ENCODE peak calls at places on chromosomes 3 and 15, in seven cellular contexts. F is amniotic stem cell, E is AG04450, R is GM03348, J is HS-27A, U is ovary, S is GM12865. Z is an unnamed sample.

GRCh38 chr3:117052356-117052755 is 342.8 kb downstream of the TUSC7 start:
- DNase-seq in F (peak), E (peak), R (peak), J (no peak), U (no peak), S (no peak), Z (peak)

GRCh38 chr3:148146241-148146640 is 551.5 kb upstream of the AGTR1 start:
- DNase-seq in F (no peak), E (no peak), R (no peak), J (no peak), U (no peak), S (no peak), Z (no peak)

GRCh38 chr3:25895443-25895842 is 105.6 kb downstream of the OXSM start:
- DNase-seq in F (no peak), E (peak), R (peak), J (peak), U (no peak), S (no peak), Z (peak)

GRCh38 chr3:149085828-149086231 is 503 bp downstream of the HLTF start:
- DNase-seq in F (no peak), E (no peak), R (peak), J (no peak), U (no peak), S (peak), Z (no peak)

GRCh38 chr3:48595526-48596121 is 495 bp upstream of the COL7A1 start:
- DNase-seq in F (peak), E (peak), R (peak), J (peak), U (peak), S (no peak), Z (peak)

GRCh38 chr15:70049115-70049514 is 48.6 kb downstream of the TLE3 start:
- DNase-seq in F (no peak), E (no peak), R (no peak), J (no peak), U (peak), S (no peak), Z (no peak)

GRCh38 chr3:11784962-11785361 is 61.7 kb downstream of the TAMM41 start:
- DNase-seq in F (no peak), E (no peak), R (no peak), J (no peak), U (no peak), S (peak), Z (no peak)

GRCh38 chr15:28888302-28888894 is 2.6 kb downstream of the APBA2 start:
- DNase-seq in F (no peak), E (no peak), R (no peak), J (no peak), U (no peak), S (no peak), Z (no peak)

GRCh38 chr3:117920240-117920923 is 1114.3 kb downstream of the IGSF11 start:
- DNase-seq in F (no peak), E (no peak), R (no peak), J (no peak), U (no peak), S (no peak), Z (no peak)

GRCh38 chr3:156602424-156602823 is 47.5 kb upstream of the SSR3 start:
- DNase-seq in F (no peak), E (no peak), R (no peak), J (no peak), U (no peak), S (peak), Z (no peak)

GRCh38 chr3:147654827-147655226 is 245.7 kb downstream of the ZIC1 start:
- DNase-seq in F (no peak), E (no peak), R (peak), J (no peak), U (no peak), S (no peak), Z (no peak)

GRCh38 chr3:17938313-17938712 is 195.9 kb upstream of the TBC1D5 start:
- DNase-seq in F (no peak), E (no peak), R (no peak), J (no peak), U (no peak), S (no peak), Z (no peak)

GRCh38 chr3:128950223-128950938 is 43.5 kb downstream of the CFAP92 start:
- DNase-seq in F (no peak), E (no peak), R (peak), J (no peak), U (no peak), S (peak), Z (no peak)

GRCh38 chr3:116517308-116517707 is 72.0 kb upstream of the LSAMP start:
- DNase-seq in F (no peak), E (no peak), R (peak), J (no peak), U (no peak), S (peak), Z (no peak)

GRCh38 chr3:170410428-170411029 is 8.1 kb upstream of the CLDN11 start:
- DNase-seq in F (no peak), E (no peak), R (peak), J (no peak), U (no peak), S (peak), Z (no peak)

GRCh38 chr3:23665741-23666140 is 140.0 kb upstream of the UBE2E1 start:
- DNase-seq in F (no peak), E (no peak), R (no peak), J (no peak), U (no peak), S (no peak), Z (no peak)

GRCh38 chr3:196684548-196685407 is 27.3 kb downstream of the CEP19 start:
- DNase-seq in F (peak), E (peak), R (peak), J (peak), U (peak), S (peak), Z (no peak)

GRCh38 chr3:15332405-15333098 is at the start of gene SH3BP5:
- DNase-seq in F (peak), E (no peak), R (peak), J (no peak), U (peak), S (peak), Z (no peak)

GRCh38 chr3:74824366-74824765 is 209.9 kb upstream of the CNTN3 start:
- DNase-seq in F (no peak), E (no peak), R (no peak), J (no peak), U (no peak), S (no peak), Z (no peak)

GRCh38 chr15:26889298-26889898 is 22.5 kb downstream of the GABRA5 start:
- DNase-seq in F (no peak), E (peak), R (peak), J (peak), U (peak), S (peak), Z (peak)

GRCh38 chr15:78951841-78952238 is 7.0 kb upstream of the CTSH start:
- DNase-seq in F (no peak), E (no peak), R (no peak), J (no peak), U (no peak), S (no peak), Z (no peak)

GRCh38 chr3:111373861-111374260 is 168.1 kb upstream of the CD96 start:
- DNase-seq in F (no peak), E (no peak), R (no peak), J (peak), U (no peak), S (no peak), Z (no peak)

GRCh38 chr15:41233367-41233771 is 2.3 kb downstream of the CHP1 start:
- DNase-seq in F (peak), E (peak), R (peak), J (no peak), U (no peak), S (no peak), Z (no peak)

GRCh38 chr3:112390783-112391641 is 58.1 kb downstream of the CD200 start:
- DNase-seq in F (peak), E (peak), R (peak), J (peak), U (no peak), S (peak), Z (peak)

GRCh38 chr3:198106265-198106664 is 146.2 kb downstream of the LMLN start:
- DNase-seq in F (no peak), E (no peak), R (no peak), J (no peak), U (no peak), S (no peak), Z (no peak)